ENCODE peak calls at places on chromosomes 13 and 19, in nine cellular contexts. G is astrocyte; O is AG08396; B is lower lobe of right lung; N is activated CD4-positive, alpha-beta T cell treated with anti-CD3 and anti-CD28 coated beads, Interleukin-2, amount 50 U/mL, for 1 hour; T is stimulated activated CD8-positive, alpha-beta memory T cell treated with anti-CD3 and anti-CD28 coated beads, Interleukin-4, amount 100 ng/mL, for 4 hours; Q is activated effector memory CD4-positive, alpha-beta T cell treated with Interleukin-2 at 50 U/mL for 16 hours; L is ovary; S is amygdala. P is an unnamed sample.

GRCh38 chr19:33174186-33174585 is 19.9 kb upstream of the LRP3 start:
- DNase-seq in B (no peak), Q (no peak), L (no peak), N (no peak), S (no peak), G (no peak), T (no peak), O (no peak), P (no peak)

GRCh38 chr19:1672038-1672768 is 19.8 kb upstream of the TCF3 start:
- DNase-seq in O (peak; percentile 86), G (no peak), T (no peak), N (peak; percentile 54), B (peak; percentile 65), S (no peak), L (peak; percentile 52), Q (peak; percentile 33), P (peak; percentile 10)

GRCh38 chr13:110716235-110716505 is 2.7 kb downstream of the ING1 start:
- DNase-seq in S (no peak), Q (no peak), B (peak; percentile 63), O (no peak), N (no peak), T (no peak), L (no peak), G (no peak), P (peak; percentile 21)

GRCh38 chr13:99969934-99970760 is 1.4 kb downstream of the ZIC5 start:
- DNase-seq in S (no peak), Q (no peak), T (peak; percentile 33), B (no peak), O (no peak), L (peak; percentile 39), G (no peak), N (no peak), P (no peak)

GRCh38 chr19:18173054-18173571 is 500 bp upstream of the IFI30 start:
- DNase-seq in T (no peak), N (no peak), Q (no peak), B (peak; percentile 91), O (no peak), L (peak; percentile 44), G (no peak), S (no peak), P (no peak)

GRCh38 chr13:43584711-43585110 is 202.1 kb downstream of the ENOX1 start:
- DNase-seq in N (no peak), T (no peak), Q (no peak), L (no peak), S (no peak), G (no peak), B (no peak), O (no peak), P (no peak)

GRCh38 chr19:20078696-20079095 is 896 bp downstream of the ZNF90 start:
- DNase-seq in N (no peak), Q (no peak), G (peak; percentile 18), O (peak; percentile 13), B (peak; percentile 49), L (peak; percentile 57), S (no peak), T (no peak), P (no peak)

GRCh38 chr13:77330009-77330471 is 3.1 kb upstream of the MYCBP2 start:
- DNase-seq in L (no peak), T (no peak), O (no peak), B (no peak), G (no peak), S (no peak), N (no peak), Q (no peak), P (peak; percentile 53)

GRCh38 chr13:23956106-23956505 is 58.8 kb upstream of the C1QTNF9B start:
- DNase-seq in S (no peak), T (no peak), O (no peak), B (no peak), Q (no peak), L (no peak), G (peak; percentile 81), N (no peak), P (no peak)

GRCh38 chr19:33905937-33906577 is 109.4 kb downstream of the KCTD15 start:
- DNase-seq in S (no peak), Q (no peak), B (peak; percentile 84), G (no peak), N (no peak), O (no peak), L (peak; percentile 80), T (no peak), P (no peak)

GRCh38 chr19:19039901-19040300 is 6.5 kb downstream of the ARMC6 start:
- DNase-seq in T (peak; percentile 6), N (no peak), G (no peak), Q (no peak), S (no peak), O (no peak), B (no peak), L (no peak), P (no peak)

GRCh38 chr19:47650695-47651094 is 41.8 kb downstream of the BICRA start:
- DNase-seq in B (no peak), Q (no peak), G (no peak), L (no peak), O (no peak), T (no peak), S (no peak), N (no peak), P (no peak)

P was measured in Kasumi-1.